ENCODE peak calls at places on chromosomes 16 and 17, in eight cellular contexts. One of them, this sample, is unnamed.

GRCh38 chr16:85273293-85273692 is 161.0 kb upstream of the CIBAR2 start:
- DNase-seq in heart left ventricle: no peak
- DNase-seq in neural crest cell: no peak
- DNase-seq in mammary epithelial cell: no peak
- DNase-seq in body of pancreas: no peak
- DNase-seq in H9: no peak
- DNase-seq in fibroblast of mammary gland: no peak
- DNase-seq in neural progenitor cell: no peak
- DNase-seq in this sample: no peak

GRCh38 chr17:68697850-68698313 is 96.7 kb upstream of the FAM20A start:
- DNase-seq in neural crest cell: no peak
- DNase-seq in H9: no peak
- DNase-seq in body of pancreas: no peak
- DNase-seq in heart left ventricle: no peak
- DNase-seq in fibroblast of mammary gland: peak
- DNase-seq in mammary epithelial cell: peak
- DNase-seq in neural progenitor cell: no peak
- DNase-seq in this sample: no peak

GRCh38 chr16:8634991-8635736 is 13.7 kb downstream of the METTL22 start:
- DNase-seq in fibroblast of mammary gland: peak
- DNase-seq in H9: peak
- DNase-seq in heart left ventricle: no peak
- DNase-seq in mammary epithelial cell: no peak
- DNase-seq in neural crest cell: peak
- DNase-seq in neural progenitor cell: peak
- DNase-seq in body of pancreas: peak
- DNase-seq in this sample: peak

GRCh38 chr16:67963325-67964321 is 4.8 kb downstream of the SLC12A4 start:
- DNase-seq in H9: peak
- DNase-seq in mammary epithelial cell: no peak
- DNase-seq in heart left ventricle: peak
- DNase-seq in neural progenitor cell: no peak
- DNase-seq in neural crest cell: no peak
- DNase-seq in body of pancreas: peak
- DNase-seq in fibroblast of mammary gland: no peak
- DNase-seq in this sample: no peak

GRCh38 chr16:27020031-27020430 is 46.7 kb upstream of the C16orf82 start:
- DNase-seq in neural crest cell: no peak
- DNase-seq in mammary epithelial cell: no peak
- DNase-seq in H9: no peak
- DNase-seq in fibroblast of mammary gland: no peak
- DNase-seq in neural progenitor cell: no peak
- DNase-seq in heart left ventricle: no peak
- DNase-seq in body of pancreas: no peak
- DNase-seq in this sample: no peak

GRCh38 chr17:44086364-44087311 is 16.1 kb downstream of the G6PC3 start:
- DNase-seq in neural progenitor cell: peak
- DNase-seq in body of pancreas: peak
- DNase-seq in mammary epithelial cell: peak
- DNase-seq in fibroblast of mammary gland: peak
- DNase-seq in heart left ventricle: no peak
- DNase-seq in H9: peak
- DNase-seq in neural crest cell: no peak
- DNase-seq in this sample: no peak

GRCh38 chr16:67029249-67030096 is 524 bp downstream of the CBFB start:
- DNase-seq in heart left ventricle: peak
- DNase-seq in neural progenitor cell: peak
- DNase-seq in H9: no peak
- DNase-seq in mammary epithelial cell: peak
- DNase-seq in fibroblast of mammary gland: peak
- DNase-seq in body of pancreas: peak
- DNase-seq in neural crest cell: peak
- DNase-seq in this sample: peak

GRCh38 chr16:27639588-27640276 is 89.8 kb downstream of the KATNIP start:
- DNase-seq in fibroblast of mammary gland: peak
- DNase-seq in neural progenitor cell: peak
- DNase-seq in heart left ventricle: no peak
- DNase-seq in mammary epithelial cell: peak
- DNase-seq in body of pancreas: no peak
- DNase-seq in neural crest cell: peak
- DNase-seq in H9: peak
- DNase-seq in this sample: peak

GRCh38 chr16:83631006-83631405 is 176.8 kb upstream of the HSBP1 start:
- DNase-seq in neural progenitor cell: no peak
- DNase-seq in heart left ventricle: no peak
- DNase-seq in mammary epithelial cell: no peak
- DNase-seq in H9: peak
- DNase-seq in body of pancreas: no peak
- DNase-seq in neural crest cell: no peak
- DNase-seq in fibroblast of mammary gland: no peak
- DNase-seq in this sample: no peak

GRCh38 chr16:10838611-10839270 is 20.1 kb upstream of the TVP23A start:
- DNase-seq in neural crest cell: no peak
- DNase-seq in neural progenitor cell: no peak
- DNase-seq in mammary epithelial cell: no peak
- DNase-seq in heart left ventricle: no peak
- DNase-seq in fibroblast of mammary gland: no peak
- DNase-seq in H9: no peak
- DNase-seq in body of pancreas: no peak
- DNase-seq in this sample: no peak

GRCh38 chr16:74257061-74257460 is 39.6 kb upstream of the PSMD7 start:
- DNase-seq in heart left ventricle: no peak
- DNase-seq in fibroblast of mammary gland: no peak
- DNase-seq in neural progenitor cell: no peak
- DNase-seq in neural crest cell: no peak
- DNase-seq in body of pancreas: no peak
- DNase-seq in H9: no peak
- DNase-seq in mammary epithelial cell: no peak
- DNase-seq in this sample: no peak

GRCh38 chr17:1577186-1577585 is 14.6 kb upstream of the PITPNA start:
- DNase-seq in mammary epithelial cell: peak
- DNase-seq in neural crest cell: no peak
- DNase-seq in heart left ventricle: peak
- DNase-seq in H9: peak
- DNase-seq in fibroblast of mammary gland: peak
- DNase-seq in body of pancreas: peak
- DNase-seq in neural progenitor cell: no peak
- DNase-seq in this sample: no peak
- TF ChIP-seq CTCF in mammary epithelial cell: no peak
- TF ChIP-seq CTCF in neural crest cell: no peak
- TF ChIP-seq CTCF in heart left ventricle: no peak
- TF ChIP-seq CTCF in H9: no peak
- TF ChIP-seq CTCF in fibroblast of mammary gland: no peak
- TF ChIP-seq CTCF in body of pancreas: no peak
- TF ChIP-seq CTCF in neural progenitor cell: no peak
- TF ChIP-seq CTCF in this sample: no peak

DNA sequence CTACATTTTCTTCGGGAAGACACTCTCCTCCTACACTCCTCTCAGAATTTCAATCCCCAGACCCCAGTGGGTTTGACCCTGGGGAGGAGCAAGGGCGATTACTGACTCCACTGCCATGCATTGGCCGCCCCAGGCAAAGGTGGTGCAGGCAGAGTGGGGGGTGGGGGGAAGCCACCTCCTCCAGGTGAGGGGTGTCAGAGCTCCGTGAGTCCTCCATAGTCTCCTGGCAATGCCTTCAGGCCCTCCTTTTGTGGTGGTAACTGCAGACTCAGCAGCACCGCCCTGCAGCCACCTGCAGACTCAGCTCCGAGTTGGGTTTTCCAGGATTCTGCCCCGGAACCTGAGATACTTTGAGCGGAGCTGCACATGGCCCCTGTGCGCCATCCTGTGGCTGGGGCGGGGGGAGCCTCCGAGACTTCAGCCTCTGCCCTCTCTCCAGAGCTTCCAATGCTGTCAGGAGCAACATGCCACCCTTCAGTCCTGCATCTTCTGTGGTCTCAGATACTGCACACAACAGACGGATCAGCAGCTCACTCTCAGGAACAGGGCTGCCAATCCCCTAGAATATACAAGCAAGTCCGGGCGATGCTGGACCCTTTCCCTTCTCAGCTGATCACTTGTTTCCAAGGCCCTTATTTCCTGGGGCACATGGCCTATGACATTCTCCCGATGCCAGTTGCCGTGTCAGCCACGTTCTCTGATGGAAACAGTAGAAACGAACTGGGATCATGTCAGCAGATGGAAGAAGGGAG is 2.4 kb upstream of the SLC47A2 start:
- DNase-seq in mammary epithelial cell: peak
- DNase-seq in H9: peak
- DNase-seq in fibroblast of mammary gland: no peak
- DNase-seq in body of pancreas: peak
- DNase-seq in neural progenitor cell: no peak
- DNase-seq in heart left ventricle: no peak
- DNase-seq in neural crest cell: no peak
- DNase-seq in this sample: no peak
- TF ChIP-seq CTCF in mammary epithelial cell: peak
- TF ChIP-seq CTCF in H9: peak
- TF ChIP-seq CTCF in fibroblast of mammary gland: no peak
- TF ChIP-seq CTCF in body of pancreas: peak
- TF ChIP-seq CTCF in neural progenitor cell: peak
- TF ChIP-seq CTCF in heart left ventricle: no peak
- TF ChIP-seq CTCF in neural crest cell: peak
- TF ChIP-seq CTCF in this sample: no peak

GRCh38 chr17:15782809-15783208 is 50.7 kb downstream of the TBC1D26 start:
- DNase-seq in body of pancreas: peak
- DNase-seq in neural crest cell: no peak
- DNase-seq in neural progenitor cell: no peak
- DNase-seq in heart left ventricle: peak
- DNase-seq in mammary epithelial cell: no peak
- DNase-seq in H9: no peak
- DNase-seq in fibroblast of mammary gland: peak
- DNase-seq in this sample: no peak
- TF ChIP-seq CTCF in body of pancreas: no peak
- TF ChIP-seq CTCF in neural crest cell: no peak
- TF ChIP-seq CTCF in neural progenitor cell: no peak
- TF ChIP-seq CTCF in heart left ventricle: peak
- TF ChIP-seq CTCF in mammary epithelial cell: no peak
- TF ChIP-seq CTCF in H9: no peak
- TF ChIP-seq CTCF in fibroblast of mammary gland: no peak
- TF ChIP-seq CTCF in this sample: no peak

DNA sequence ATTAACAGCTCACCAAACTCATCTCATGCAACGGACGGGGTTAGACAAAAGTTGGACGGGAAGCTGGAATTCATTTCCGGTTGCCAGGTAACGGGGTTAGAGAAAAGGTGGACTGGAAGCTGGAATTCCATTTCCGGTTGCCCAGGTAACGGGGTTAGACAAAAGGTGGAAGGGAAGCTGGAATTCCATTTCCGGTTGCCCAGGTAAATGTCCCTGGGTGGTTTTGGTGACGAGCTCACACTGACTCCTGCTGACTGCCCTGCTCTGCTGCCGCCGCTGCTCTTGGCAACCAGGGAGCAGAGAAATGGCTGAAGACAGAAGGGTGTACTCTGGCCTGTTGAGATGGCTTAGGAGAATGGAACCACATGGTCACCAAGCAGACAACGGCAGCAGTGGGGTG is 170.3 kb upstream of the RPH3AL start:
- DNase-seq in neural crest cell: peak
- DNase-seq in body of pancreas: no peak
- DNase-seq in fibroblast of mammary gland: no peak
- DNase-seq in neural progenitor cell: peak
- DNase-seq in mammary epithelial cell: no peak
- DNase-seq in heart left ventricle: no peak
- DNase-seq in H9: peak
- DNase-seq in this sample: no peak
- TF ChIP-seq CTCF in neural crest cell: no peak
- TF ChIP-seq CTCF in body of pancreas: no peak
- TF ChIP-seq CTCF in fibroblast of mammary gland: no peak
- TF ChIP-seq CTCF in neural progenitor cell: no peak
- TF ChIP-seq CTCF in mammary epithelial cell: no peak
- TF ChIP-seq CTCF in heart left ventricle: no peak
- TF ChIP-seq CTCF in H9: no peak
- TF ChIP-seq CTCF in this sample: no peak

DNA sequence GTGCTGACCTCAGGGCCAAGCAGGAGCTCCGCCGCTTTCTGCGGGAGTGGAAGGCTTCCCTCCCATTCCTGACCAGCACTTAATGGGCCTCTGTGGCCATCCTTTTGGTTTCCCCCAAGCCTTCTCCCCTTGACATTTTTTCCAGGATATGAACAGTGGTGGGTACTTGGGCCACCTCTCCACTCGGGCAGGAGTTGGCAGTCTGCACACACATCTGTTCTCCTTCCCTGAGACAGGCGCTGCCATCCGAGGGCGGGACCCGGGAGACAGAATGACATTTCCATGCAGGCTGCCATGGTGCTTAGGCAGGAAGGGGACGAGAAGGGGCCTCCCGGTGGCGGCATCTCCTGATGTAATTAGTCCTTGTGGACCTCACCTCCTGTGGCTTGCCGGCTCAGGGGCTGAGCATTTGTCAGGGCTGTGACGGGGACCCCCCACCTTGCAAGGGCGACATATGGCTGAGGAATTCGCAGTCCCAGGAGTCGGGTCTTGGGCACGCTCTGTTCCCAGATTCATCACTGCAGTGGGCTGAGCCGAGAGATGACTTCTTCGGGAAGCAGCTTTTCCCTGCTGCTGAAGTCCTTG is 197.1 kb downstream of the FOXL1 start:
- DNase-seq in mammary epithelial cell: no peak
- DNase-seq in neural progenitor cell: peak
- DNase-seq in H9: no peak
- DNase-seq in fibroblast of mammary gland: peak
- DNase-seq in neural crest cell: no peak
- DNase-seq in heart left ventricle: no peak
- DNase-seq in body of pancreas: no peak
- DNase-seq in this sample: peak
- TF ChIP-seq CTCF in mammary epithelial cell: no peak
- TF ChIP-seq CTCF in neural progenitor cell: no peak
- TF ChIP-seq CTCF in H9: no peak
- TF ChIP-seq CTCF in fibroblast of mammary gland: no peak
- TF ChIP-seq CTCF in neural crest cell: no peak
- TF ChIP-seq CTCF in heart left ventricle: no peak
- TF ChIP-seq CTCF in body of pancreas: no peak
- TF ChIP-seq CTCF in this sample: no peak

DNA sequence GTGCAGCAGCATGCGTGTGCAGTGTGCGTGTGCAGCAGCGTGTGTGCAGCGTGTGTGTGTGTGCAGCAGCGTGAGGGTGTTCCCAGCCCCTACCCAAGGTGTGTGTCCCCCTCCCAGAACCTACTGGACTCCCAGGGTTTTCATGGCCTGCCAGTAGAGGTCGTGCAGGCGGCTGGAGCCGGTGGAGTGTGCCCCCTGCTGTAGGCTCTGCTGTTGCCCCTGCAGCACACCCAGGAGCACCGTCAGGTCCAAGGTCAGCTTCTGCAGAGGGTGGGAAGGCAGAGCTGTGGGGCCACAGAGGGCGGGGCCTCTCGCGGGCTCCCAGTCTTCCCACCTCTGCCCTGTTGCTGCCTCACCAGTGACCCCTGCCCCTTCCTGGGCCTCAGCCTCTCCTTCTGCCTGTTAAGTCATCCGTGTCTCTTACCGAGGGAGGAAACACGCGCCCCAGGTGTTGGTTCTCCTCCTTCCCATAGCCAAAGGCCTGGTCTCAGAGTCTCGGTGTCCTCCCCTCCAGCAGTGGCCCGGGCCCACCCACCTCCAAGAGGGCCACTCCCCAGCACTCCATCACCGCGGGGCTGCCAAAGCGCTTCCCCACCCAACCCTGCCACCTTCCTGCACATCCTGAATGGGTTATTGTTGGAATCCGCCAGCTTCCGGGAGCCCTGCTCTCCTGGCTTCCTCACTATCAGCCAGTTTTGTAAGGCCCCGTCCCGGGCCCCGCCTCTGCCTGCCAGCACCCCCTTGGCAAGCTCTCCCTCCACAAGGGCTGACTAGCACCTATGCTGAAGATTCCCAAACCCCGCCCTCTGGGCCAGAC is 14.8 kb downstream of the MYBBP1A start:
- DNase-seq in body of pancreas: no peak
- DNase-seq in neural progenitor cell: no peak
- DNase-seq in fibroblast of mammary gland: no peak
- DNase-seq in neural crest cell: no peak
- DNase-seq in mammary epithelial cell: no peak
- DNase-seq in heart left ventricle: no peak
- DNase-seq in H9: peak
- DNase-seq in this sample: no peak
- TF ChIP-seq CTCF in body of pancreas: no peak
- TF ChIP-seq CTCF in neural progenitor cell: no peak
- TF ChIP-seq CTCF in fibroblast of mammary gland: no peak
- TF ChIP-seq CTCF in neural crest cell: no peak
- TF ChIP-seq CTCF in mammary epithelial cell: peak
- TF ChIP-seq CTCF in heart left ventricle: no peak
- TF ChIP-seq CTCF in H9: peak
- TF ChIP-seq CTCF in this sample: no peak

This sample was measured in nephron progenitor cell.